ENCODE peak calls at places on chromosomes 11 and 22, in eight cellular contexts. One of them, this sample, is unnamed.

GRCh38 chr22:29458551-29458950 is 20.2 kb downstream of the RFPL1 start:
- DNase-seq in aorta: no peak
- DNase-seq in activated naive CD8-positive, alpha-beta T cell treated with anti-CD3 and anti-CD28 coated beads, Interleukin-2, amount 50 U/mL, for 24 hours: no peak
- DNase-seq in fibroblast of the conjunctiva: no peak
- DNase-seq in GM13977: no peak
- DNase-seq in NCI-H1105 treated with DMSO at 0.1 percent for 48 hours: no peak
- DNase-seq in AML-193: no peak
- DNase-seq in MM.1S: no peak
- DNase-seq in this sample: no peak

GRCh38 chr11:115459563-115459962 is 44.7 kb downstream of the CADM1 start:
- DNase-seq in GM13977: no peak
- DNase-seq in AML-193: no peak
- DNase-seq in fibroblast of the conjunctiva: no peak
- DNase-seq in aorta: no peak
- DNase-seq in NCI-H1105 treated with DMSO at 0.1 percent for 48 hours: no peak
- DNase-seq in MM.1S: no peak
- DNase-seq in activated naive CD8-positive, alpha-beta T cell treated with anti-CD3 and anti-CD28 coated beads, Interleukin-2, amount 50 U/mL, for 24 hours: no peak
- DNase-seq in this sample: no peak

GRCh38 chr11:131763193-131763890 is 392.9 kb downstream of the NTM start:
- DNase-seq in activated naive CD8-positive, alpha-beta T cell treated with anti-CD3 and anti-CD28 coated beads, Interleukin-2, amount 50 U/mL, for 24 hours: no peak
- DNase-seq in MM.1S: no peak
- DNase-seq in AML-193: no peak
- DNase-seq in aorta: no peak
- DNase-seq in GM13977: no peak
- DNase-seq in NCI-H1105 treated with DMSO at 0.1 percent for 48 hours: no peak
- DNase-seq in fibroblast of the conjunctiva: no peak
- DNase-seq in this sample: no peak

GRCh38 chr22:23199159-23199558 is 18.9 kb downstream of the BCR start:
- DNase-seq in MM.1S: no peak
- DNase-seq in AML-193: no peak
- DNase-seq in activated naive CD8-positive, alpha-beta T cell treated with anti-CD3 and anti-CD28 coated beads, Interleukin-2, amount 50 U/mL, for 24 hours: no peak
- DNase-seq in aorta: no peak
- DNase-seq in fibroblast of the conjunctiva: no peak
- DNase-seq in NCI-H1105 treated with DMSO at 0.1 percent for 48 hours: no peak
- DNase-seq in GM13977: no peak
- DNase-seq in this sample: no peak

GRCh38 chr11:75793966-75794365 is 21.0 kb upstream of the UVRAG start:
- DNase-seq in aorta: peak
- DNase-seq in activated naive CD8-positive, alpha-beta T cell treated with anti-CD3 and anti-CD28 coated beads, Interleukin-2, amount 50 U/mL, for 24 hours: no peak
- DNase-seq in MM.1S: no peak
- DNase-seq in AML-193: no peak
- DNase-seq in GM13977: no peak
- DNase-seq in NCI-H1105 treated with DMSO at 0.1 percent for 48 hours: peak
- DNase-seq in fibroblast of the conjunctiva: no peak
- DNase-seq in this sample: no peak

GRCh38 chr11:90646706-90647105 is 423.9 kb upstream of the CHORDC1 start:
- DNase-seq in fibroblast of the conjunctiva: no peak
- DNase-seq in MM.1S: no peak
- DNase-seq in NCI-H1105 treated with DMSO at 0.1 percent for 48 hours: no peak
- DNase-seq in aorta: no peak
- DNase-seq in activated naive CD8-positive, alpha-beta T cell treated with anti-CD3 and anti-CD28 coated beads, Interleukin-2, amount 50 U/mL, for 24 hours: no peak
- DNase-seq in AML-193: no peak
- DNase-seq in GM13977: no peak
- DNase-seq in this sample: no peak

GRCh38 chr11:65912840-65913239 is 6.0 kb downstream of the C11orf68 start:
- DNase-seq in aorta: no peak
- DNase-seq in MM.1S: no peak
- DNase-seq in AML-193: no peak
- DNase-seq in fibroblast of the conjunctiva: no peak
- DNase-seq in GM13977: peak
- DNase-seq in NCI-H1105 treated with DMSO at 0.1 percent for 48 hours: no peak
- DNase-seq in activated naive CD8-positive, alpha-beta T cell treated with anti-CD3 and anti-CD28 coated beads, Interleukin-2, amount 50 U/mL, for 24 hours: no peak
- DNase-seq in this sample: no peak

GRCh38 chr11:9962722-9963121 is 298.8 kb downstream of the SWAP70 start:
- DNase-seq in MM.1S: peak
- DNase-seq in aorta: no peak
- DNase-seq in AML-193: no peak
- DNase-seq in activated naive CD8-positive, alpha-beta T cell treated with anti-CD3 and anti-CD28 coated beads, Interleukin-2, amount 50 U/mL, for 24 hours: no peak
- DNase-seq in fibroblast of the conjunctiva: no peak
- DNase-seq in NCI-H1105 treated with DMSO at 0.1 percent for 48 hours: no peak
- DNase-seq in GM13977: peak
- DNase-seq in this sample: no peak